ENCODE peak calls at places on chromosomes 1 and 21, in six cellular contexts. R is H9, I is neuronal stem cell, S is IMR-90, V is trophoblast cell, G is H1. F is an unnamed sample.

GRCh38 chr1:17119744-17120482 is 662 bp upstream of the PADI2 start:
- DNase-seq in R (peak), I (no peak), S (no peak), V (no peak), G (no peak), F (no peak)

GRCh38 chr1:151158751-151159251 is 2.4 kb downstream of the TNFAIP8L2 start:
- DNase-seq in R (no peak), I (no peak), S (no peak), V (no peak), G (no peak), F (no peak)

GRCh38 chr1:230176871-230177411 is 109.9 kb downstream of the GALNT2 start:
- DNase-seq in R (peak), I (no peak), S (peak), V (no peak), G (no peak), F (no peak)

GRCh38 chr1:110639724-110640386 is 33.7 kb upstream of the KCNA2 start:
- DNase-seq in R (no peak), I (no peak), S (peak), V (peak), G (no peak), F (no peak)

GRCh38 chr1:6601049-6601864 is 1.4 kb downstream of the KLHL21 start:
- DNase-seq in R (peak), I (no peak), S (peak), V (peak), G (no peak), F (peak)

GRCh38 chr1:230286166-230286889 is 139.8 kb downstream of the PGBD5 start:
- DNase-seq in R (no peak), I (no peak), S (no peak), V (no peak), G (no peak), F (no peak)

GRCh38 chr1:234608026-234608719 is 1.8 kb downstream of the IRF2BP2 start:
- DNase-seq in R (peak), I (peak), S (peak), V (peak), G (no peak), F (peak)

GRCh38 chr1:92756537-92756936 is 28.4 kb downstream of the EVI5 start:
- DNase-seq in R (no peak), I (no peak), S (peak), V (peak), G (no peak), F (no peak)

GRCh38 chr1:76430532-76430931 is 356.0 kb downstream of the ST6GALNAC3 start:
- DNase-seq in R (no peak), I (no peak), S (no peak), V (no peak), G (no peak), F (no peak)

GRCh38 chr1:33099290-33100118 is 18.6 kb downstream of the AZIN2 start:
- DNase-seq in R (peak), I (no peak), S (peak), V (peak), G (no peak), F (peak)

GRCh38 chr1:30675761-30676160 is 47.6 kb downstream of the MATN1 start:
- DNase-seq in R (no peak), I (no peak), S (peak), V (no peak), G (no peak), F (peak)

GRCh38 chr21:44428281-44428942 is 26.9 kb upstream of the LRRC3 start:
- DNase-seq in R (peak), I (no peak), S (no peak), V (peak), G (peak), F (peak)

GRCh38 chr1:116852367-116852766 is 57.3 kb upstream of the PTGFRN start:
- DNase-seq in R (no peak), I (no peak), S (no peak), V (no peak), G (no peak), F (no peak)

GRCh38 chr1:42953182-42954180 is 5.2 kb downstream of the SLC2A1 start:
- DNase-seq in R (no peak), I (no peak), S (no peak), V (no peak), G (no peak), F (no peak)

GRCh38 chr21:45950740-45951515 is 30.6 kb upstream of the COL6A1 start:
- DNase-seq in R (no peak), I (no peak), S (peak), V (no peak), G (no peak), F (no peak)

GRCh38 chr1:21638531-21639341 is 30.4 kb downstream of the RAP1GAP start:
- DNase-seq in R (no peak), I (no peak), S (peak), V (no peak), G (no peak), F (peak)

GRCh38 chr1:226060976-226061792 is 1.3 kb upstream of the H3-3A start:
- DNase-seq in R (no peak), I (no peak), S (no peak), V (no peak), G (no peak), F (no peak)

GRCh38 chr21:42236693-42237092 is 17.8 kb downstream of the ABCG1 start:
- DNase-seq in R (no peak), I (no peak), S (no peak), V (no peak), G (no peak), F (no peak)

GRCh38 chr1:166721145-166721544 is 118.1 kb upstream of the POGK start:
- DNase-seq in R (no peak), I (peak), S (no peak), V (no peak), G (no peak), F (peak)

GRCh38 chr1:30523055-30524020 is 200.0 kb downstream of the MATN1 start:
- DNase-seq in R (no peak), I (no peak), S (peak), V (peak), G (no peak), F (no peak)

GRCh38 chr1:183822081-183822611 is 17.2 kb downstream of the RGL1 start:
- DNase-seq in R (no peak), I (no peak), S (peak), V (no peak), G (no peak), F (no peak)

GRCh38 chr1:228174482-228175315 is 9.1 kb downstream of the IBA57 start:
- DNase-seq in R (peak), I (no peak), S (no peak), V (no peak), G (no peak), F (no peak)

GRCh38 chr1:45322486-45323040 is 4.1 kb upstream of the HPDL start:
- DNase-seq in R (no peak), I (no peak), S (no peak), V (no peak), G (no peak), F (no peak)

GRCh38 chr1:233334092-233334491 is 6.6 kb downstream of the MAP3K21 start:
- DNase-seq in R (no peak), I (no peak), S (no peak), V (no peak), G (no peak), F (no peak)

GRCh38 chr21:41931041-41931451 is 22.8 kb downstream of the C2CD2 start:
- DNase-seq in R (no peak), I (no peak), S (no peak), V (peak), G (no peak), F (peak)

DNA sequence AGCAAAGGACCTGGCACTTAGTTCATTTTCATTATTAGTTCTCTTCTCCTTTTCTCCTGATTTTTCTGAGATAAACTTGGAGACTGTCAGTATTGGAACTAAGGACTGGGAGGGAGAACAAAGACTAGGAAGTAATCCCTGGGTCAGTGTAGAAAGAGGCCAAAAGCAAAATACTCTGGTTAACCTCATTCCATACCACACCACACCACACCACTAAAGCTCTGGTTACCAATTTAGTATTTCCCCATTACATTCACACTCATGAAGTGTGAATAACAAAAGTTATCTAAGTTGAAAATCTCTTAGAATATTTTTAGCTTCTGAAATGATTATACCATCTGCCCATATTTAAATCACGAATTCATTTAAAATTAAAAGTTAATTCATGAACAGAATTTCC is 68.9 kb upstream of the DMRTA2 start:
- DNase-seq in R (no peak), I (no peak), S (no peak), V (no peak), G (no peak), F (no peak)
- H3K14ac ChIP-seq in R (no peak), I (no peak), S (no peak), V (no peak), G (no peak), F (no peak)

GRCh38 chr1:232138044-232138443 is 491.9 kb downstream of the SIPA1L2 start:
- DNase-seq in R (no peak), I (no peak), S (no peak), V (no peak), G (no peak), F (no peak)

GRCh38 chr1:232134365-232134764 is 495.6 kb downstream of the SIPA1L2 start:
- DNase-seq in R (no peak), I (no peak), S (no peak), V (no peak), G (no peak), F (no peak)

GRCh38 chr1:232139444-232139843 is 490.5 kb downstream of the SIPA1L2 start:
- DNase-seq in R (peak), I (no peak), S (no peak), V (no peak), G (no peak), F (no peak)

GRCh38 chr1:232137066-232137465 is 492.9 kb downstream of the SIPA1L2 start:
- DNase-seq in R (no peak), I (no peak), S (no peak), V (no peak), G (no peak), F (no peak)

DNA sequence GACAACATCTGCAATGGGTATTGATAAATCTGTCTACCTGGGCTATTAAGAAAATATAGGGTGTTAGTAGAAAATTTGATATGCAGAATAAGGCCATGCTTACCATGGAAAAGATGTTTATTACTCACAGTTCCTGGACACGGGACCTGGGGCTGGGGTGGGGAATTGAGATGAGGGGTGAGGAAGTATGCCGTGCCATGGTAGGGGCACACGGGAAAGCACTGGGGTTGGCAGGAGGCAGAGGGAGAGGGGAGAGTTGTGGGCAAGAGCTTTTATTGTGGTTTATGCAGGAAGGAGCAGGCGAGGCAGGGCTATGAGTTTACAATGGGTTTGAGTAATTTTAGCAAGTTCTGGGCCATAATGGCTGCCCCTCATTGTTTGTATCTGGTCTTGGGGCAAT is 493.8 kb downstream of the SIPA1L2 start:
- DNase-seq in R (no peak), I (no peak), S (no peak), V (no peak), G (no peak), F (no peak)
- H3K14ac ChIP-seq in R (no peak), I (no peak), S (no peak), V (no peak), G (no peak), F (no peak)

GRCh38 chr1:94515548-94515947 is 26.0 kb downstream of the F3 start:
- DNase-seq in R (no peak), I (no peak), S (no peak), V (no peak), G (no peak), F (no peak)
- H3K14ac ChIP-seq in R (no peak), I (no peak), S (no peak), V (no peak), G (no peak), F (no peak)

DNA sequence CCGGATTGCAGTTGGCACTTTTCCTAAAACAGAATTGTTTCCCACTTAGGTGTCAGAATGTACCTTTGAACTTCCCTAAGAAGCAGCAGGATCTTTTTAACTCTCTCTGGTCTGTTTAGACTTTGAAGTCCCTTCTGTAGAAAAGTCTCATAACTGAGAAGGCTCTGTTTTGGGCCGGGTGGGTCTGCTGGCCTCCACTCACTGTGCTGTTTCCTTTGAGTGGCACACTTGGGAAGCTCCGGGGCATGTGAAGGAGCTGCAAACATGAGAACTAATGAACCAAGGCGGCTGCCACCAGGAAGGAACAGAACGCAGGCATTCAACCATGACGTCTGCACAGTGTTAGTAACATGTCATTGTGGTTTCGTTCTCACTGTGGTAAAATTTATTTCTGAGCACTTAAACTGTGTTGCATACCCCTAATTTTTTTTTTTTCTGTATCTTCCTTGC is 19.5 kb upstream of the NCMAP start:
- DNase-seq in R (no peak), I (no peak), S (peak), V (no peak), G (no peak), F (peak)
- H3K14ac ChIP-seq in R (no peak), I (no peak), S (peak), V (no peak), G (no peak), F (no peak)

GRCh38 chr1:3632716-3633343 is 8.0 kb downstream of the TPRG1L start:
- DNase-seq in R (no peak), I (no peak), S (no peak), V (no peak), G (no peak), F (no peak)

GRCh38 chr1:3636080-3636479 is 11.3 kb downstream of the TPRG1L start:
- DNase-seq in R (no peak), I (no peak), S (no peak), V (no peak), G (no peak), F (no peak)

GRCh38 chr1:3633344-3634058 is 8.7 kb downstream of the TPRG1L start:
- DNase-seq in R (no peak), I (no peak), S (no peak), V (no peak), G (no peak), F (no peak)

GRCh38 chr1:3632298-3632697 is 7.5 kb downstream of the TPRG1L start:
- DNase-seq in R (no peak), I (no peak), S (no peak), V (no peak), G (no peak), F (no peak)

GRCh38 chr1:3634059-3634800 is 9.4 kb downstream of the TPRG1L start:
- DNase-seq in R (no peak), I (no peak), S (no peak), V (no peak), G (no peak), F (no peak)
- H3K14ac ChIP-seq in R (no peak), I (no peak), S (no peak), V (no peak), G (no peak), F (no peak)

GRCh38 chr1:12643079-12643478 is 806 bp upstream of the AADACL4 start:
- DNase-seq in R (no peak), I (no peak), S (no peak), V (no peak), G (no peak), F (no peak)

GRCh38 chr1:12640958-12641272 is 3.0 kb upstream of the AADACL4 start:
- DNase-seq in R (no peak), I (no peak), S (no peak), V (no peak), G (no peak), F (no peak)

GRCh38 chr1:12643785-12644184 is at the start of gene AADACL4:
- DNase-seq in R (no peak), I (no peak), S (no peak), V (no peak), G (no peak), F (no peak)

GRCh38 chr1:12644829-12645228 is 944 bp downstream of the AADACL4 start:
- DNase-seq in R (no peak), I (no peak), S (no peak), V (no peak), G (no peak), F (no peak)

GRCh38 chr1:12644237-12644636 is 352 bp downstream of the AADACL4 start:
- DNase-seq in R (no peak), I (no peak), S (no peak), V (no peak), G (no peak), F (no peak)
- H3K14ac ChIP-seq in R (no peak), I (no peak), S (no peak), V (no peak), G (no peak), F (no peak)

GRCh38 chr1:163406787-163407186 is 85.0 kb downstream of the NUF2 start:
- DNase-seq in R (no peak), I (no peak), S (no peak), V (no peak), G (no peak), F (no peak)

GRCh38 chr1:163410073-163410522 is 88.3 kb downstream of the NUF2 start:
- DNase-seq in R (peak), I (peak), S (peak), V (peak), G (peak), F (peak)

GRCh38 chr1:163412216-163412615 is 90.5 kb downstream of the NUF2 start:
- DNase-seq in R (no peak), I (no peak), S (no peak), V (no peak), G (no peak), F (no peak)

GRCh38 chr1:163408262-163408661 is 86.5 kb downstream of the NUF2 start:
- DNase-seq in R (no peak), I (no peak), S (no peak), V (no peak), G (no peak), F (no peak)
- H3K14ac ChIP-seq in R (no peak), I (peak), S (no peak), V (no peak), G (no peak), F (no peak)

DNA sequence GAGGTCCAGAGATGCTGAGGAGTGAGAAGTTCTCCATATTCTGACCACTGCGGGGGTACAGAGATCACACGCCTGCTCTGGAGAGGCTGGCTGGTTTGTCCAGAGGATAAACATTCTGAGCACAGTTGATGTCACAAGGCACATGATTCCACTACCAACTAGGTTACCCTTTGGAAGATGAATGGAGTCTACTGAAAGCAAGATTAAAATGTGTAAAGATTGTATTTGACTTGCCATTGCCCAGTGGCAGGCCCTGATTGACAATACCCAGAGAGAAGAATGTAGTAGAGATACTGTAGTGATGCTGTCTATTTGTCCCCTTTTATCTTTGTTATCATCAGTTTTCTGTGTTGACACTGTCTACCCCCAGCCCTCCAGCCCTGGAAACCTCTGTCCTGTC is at the start of gene SPATA46:
- DNase-seq in R (no peak), I (no peak), S (no peak), V (no peak), G (no peak), F (no peak)
- H3K14ac ChIP-seq in R (no peak), I (no peak), S (no peak), V (no peak), G (no peak), F (no peak)

F was measured in mesenchymal stem cell.